ENCODE peak calls at places on chromosomes 4 and X, in five cellular contexts. G, Y, L, S and K are unnamed samples. For H3K27me3, the result is how much of the 10 kb centered on the place peaks cover.

GRCh38 chr4:112031712-112032328 is 113.4 kb upstream of the FAM241A start:
- DNase-seq in G (peak), S (peak), Y (peak), L (peak), K (peak)

GRCh38 chrX:37872303-37872655 is 24.9 kb upstream of the DYNLT3 start:
- DNase-seq in G (no peak), L (no peak), Y (no peak), S (no peak), K (no peak)

GRCh38 chr4:164997324-164997723 is 19.9 kb upstream of the TRIM61 start:
- DNase-seq in Y (no peak), G (no peak), S (no peak), L (peak), K (no peak)

GRCh38 chrX:15343075-15343476 is 7.8 kb upstream of the PIGA start:
- DNase-seq in G (no peak), Y (peak), L (no peak), S (peak), K (no peak)

GRCh38 chr4:135249006-135249405 is 1047.4 kb upstream of the PABPC4L start:
- DNase-seq in S (no peak), Y (no peak), L (no peak), G (no peak), K (no peak)

GRCh38 chr4:134027931-134028330 is 173.7 kb downstream of the PABPC4L start:
- DNase-seq in G (no peak), S (peak), Y (no peak), L (no peak), K (peak)

GRCh38 chr4:538542-539142 is 37.5 kb downstream of the TMEM271 start:
- DNase-seq in L (no peak), G (no peak), Y (no peak), S (no peak), K (no peak)

GRCh38 chr4:80322716-80323115 is 12.8 kb upstream of the CFAP299 start:
- DNase-seq in G (peak), S (peak), L (no peak), Y (no peak), K (no peak)

GRCh38 chr4:122826596-122827257 is at the start of gene FGF2:
- DNase-seq in Y (no peak), L (peak), G (no peak), S (peak), K (no peak)

GRCh38 chr4:2688697-2689096 is 67.4 kb downstream of the TNIP2 start:
- DNase-seq in G (no peak), L (no peak), Y (no peak), S (no peak), K (no peak)

GRCh38 chr4:165383757-165384156 is 4.9 kb downstream of the CPE start:
- DNase-seq in L (no peak), G (no peak), S (no peak), Y (no peak), K (no peak)

GRCh38 chr4:86443495-86443894 is 83.6 kb upstream of the MAPK10 start:
- DNase-seq in S (no peak), L (no peak), Y (no peak), G (no peak), K (no peak)

GRCh38 chr4:165403667-165404066 is 24.9 kb downstream of the CPE start:
- DNase-seq in G (no peak), Y (no peak), L (no peak), S (no peak), K (no peak)

GRCh38 chrX:10676239-10676971 is 56.0 kb upstream of the MID1 start:
- DNase-seq in L (no peak), S (no peak), Y (no peak), G (no peak), K (no peak)

GRCh38 chrX:15158736-15159406 is 111.0 kb downstream of the ASB9 start:
- DNase-seq in G (peak), L (no peak), S (no peak), Y (no peak), K (no peak)

GRCh38 chr4:171162478-171162877 is 650.7 kb upstream of the GALNTL6 start:
- DNase-seq in G (no peak), L (no peak), Y (no peak), S (no peak), K (no peak)

GRCh38 chr4:144861471-144861870 is 215.5 kb downstream of the HHIP start:
- DNase-seq in L (no peak), G (no peak), S (no peak), Y (no peak), K (no peak)

GRCh38 chr4:122539861-122540465 is 80.9 kb downstream of the IL21 start:
- DNase-seq in Y (peak), S (peak), G (peak), L (no peak), K (no peak)

GRCh38 chr4:101037938-101038413 is 309.4 kb downstream of the PPP3CA start:
- DNase-seq in G (peak), L (no peak), Y (no peak), S (peak), K (no peak)

GRCh38 chr4:169795585-169795984 is 37.8 kb upstream of the HPF1 start:
- DNase-seq in G (no peak), L (no peak), Y (no peak), S (no peak), K (no peak)

DNA sequence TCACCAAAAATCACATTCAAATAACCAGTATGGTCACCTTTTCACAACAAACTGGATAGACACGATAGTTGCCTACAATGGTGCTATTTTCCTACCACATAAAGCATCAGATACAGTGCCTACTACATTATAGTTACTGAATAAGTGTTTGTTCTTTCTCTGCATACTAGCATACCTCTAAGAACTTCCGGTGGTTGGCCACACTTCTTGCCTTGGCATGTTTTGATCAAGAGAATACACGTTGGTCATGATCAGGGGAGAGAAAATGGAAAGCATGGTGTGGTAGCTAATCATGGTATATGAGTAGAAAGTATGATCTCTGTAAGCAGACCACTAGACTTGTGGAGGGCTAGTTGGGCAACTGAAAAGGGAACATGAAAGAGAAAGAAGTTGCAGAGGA is 322.8 kb upstream of the DIAPH2 start:
- DNase-seq in Y (no peak), L (no peak), G (no peak), S (no peak), K (no peak)
- H3K27me3 ChIP-seq in Y (under half), L (under half), G (under half), S (under half), K (under half)

GRCh38 chrX:133473451-133473850 is 58.2 kb upstream of the GPC4 start:
- DNase-seq in Y (peak), S (no peak), L (no peak), G (no peak), K (no peak)
- H3K27me3 ChIP-seq in Y (under half), S (under half), L (under half), G (under half), K (under half)

GRCh38 chrX:108731144-108731543 is 5.2 kb downstream of the IRS4 start:
- DNase-seq in S (no peak), G (no peak), L (no peak), Y (no peak), K (no peak)
- H3K27me3 ChIP-seq in S (under half), G (under half), L (under half), Y (under half), K (under half)

DNA sequence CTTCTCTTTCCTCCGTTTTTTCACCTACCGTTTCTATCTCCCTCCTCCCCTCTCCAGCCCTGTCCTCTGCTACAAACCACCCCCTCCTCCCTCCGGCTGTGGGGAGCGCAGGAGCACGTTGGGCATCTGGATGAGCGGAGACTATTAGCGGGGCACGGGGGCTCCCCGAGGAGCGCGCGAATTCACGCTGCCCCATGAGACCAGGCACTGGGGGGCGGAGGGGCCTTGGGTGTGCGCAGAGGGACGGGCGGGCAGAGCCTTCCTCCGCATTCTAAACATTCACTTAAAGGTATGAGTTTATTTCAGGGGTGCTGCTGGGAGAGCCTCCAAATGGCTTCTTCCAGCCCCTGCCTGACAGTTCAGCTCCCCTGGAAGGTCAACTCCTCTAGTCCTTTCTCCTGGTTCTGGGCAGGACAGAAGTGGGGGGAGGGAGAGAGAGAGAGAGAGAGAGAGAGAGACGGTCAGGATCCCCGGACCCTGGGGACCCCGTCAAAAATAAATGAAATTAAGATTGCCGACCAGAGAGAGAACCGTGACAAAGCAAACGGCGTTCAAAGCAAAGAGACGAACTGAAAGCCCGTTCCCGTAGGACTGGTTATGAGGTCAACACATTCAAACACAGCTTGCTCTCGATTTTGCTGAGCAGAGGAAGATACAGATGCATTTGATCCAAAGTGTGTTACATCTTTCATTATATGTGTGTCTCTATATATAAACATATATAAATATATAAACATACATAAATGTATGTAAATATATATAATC is 5.0 kb downstream of the SHOX start:
- DNase-seq in Y (no peak), S (no peak), L (no peak), G (no peak), K (no peak)
- H3K27me3 ChIP-seq in Y (half or more), S (under half), L (half or more), G (under half), K (under half)

DNA sequence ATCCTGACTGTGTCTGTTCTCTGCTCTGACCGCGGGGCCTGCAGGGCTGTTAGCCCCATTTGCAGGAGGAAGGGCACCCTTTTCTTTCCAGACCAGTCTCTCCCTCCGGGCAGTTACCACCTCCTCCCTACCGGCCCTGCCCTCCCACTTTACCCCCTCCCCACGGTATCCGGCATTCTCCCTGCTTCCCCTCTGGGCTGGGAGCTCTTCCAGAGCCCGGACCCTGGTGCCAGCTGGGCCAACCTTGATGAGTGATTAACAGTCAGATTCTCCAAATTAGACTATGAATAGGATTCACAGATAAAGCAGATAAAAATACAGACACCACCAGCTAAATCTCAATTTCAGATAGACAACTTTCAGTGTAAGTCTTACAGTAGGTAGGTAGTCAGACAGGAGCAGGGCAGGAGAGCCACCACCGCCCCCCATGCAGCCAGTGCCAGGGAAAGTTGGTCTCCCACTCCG is 23.4 kb upstream of the WFS1 start:
- DNase-seq in G (no peak), L (no peak), Y (no peak), S (no peak), K (no peak)
- H3K27me3 ChIP-seq in G (under half), L (half or more), Y (under half), S (under half), K (under half)

GRCh38 chrX:71184092-71184491 is 38.9 kb upstream of the GJB1 start:
- DNase-seq in L (no peak), Y (no peak), S (no peak), G (no peak), K (no peak)
- H3K27me3 ChIP-seq in L (under half), Y (under half), S (under half), G (under half), K (under half)

DNA sequence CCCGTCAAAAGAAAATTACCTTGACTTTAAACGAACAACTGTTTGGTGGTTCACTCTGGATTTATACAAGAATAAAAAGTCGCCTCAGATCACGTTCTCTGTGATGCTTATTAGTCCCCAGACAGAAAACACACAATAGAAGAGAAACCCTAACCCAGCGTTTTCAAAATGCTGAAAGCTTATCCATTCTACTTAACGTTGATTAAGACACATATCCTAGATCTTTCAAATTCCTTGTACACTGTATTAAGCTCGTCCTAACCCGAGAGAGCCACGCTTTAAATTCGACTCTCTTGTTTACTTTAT is 786 bp upstream of the PITX2 start:
- DNase-seq in G (no peak), S (no peak), L (no peak), Y (no peak), K (no peak)
- H3K27me3 ChIP-seq in G (under half), S (half or more), L (half or more), Y (half or more), K (half or more)

GRCh38 chrX:100609591-100609990 is 24.9 kb downstream of the TNMD start:
- DNase-seq in G (no peak), Y (no peak), L (no peak), S (no peak), K (no peak)
- H3K27me3 ChIP-seq in G (under half), Y (under half), L (under half), S (under half), K (under half)